ENCODE peak calls at places on chromosome 20, in eight cellular contexts. A is adrenal gland, S is GM23338, T is uterus, D is tibial nerve, F is OCI-LY7, I is heart right ventricle, L is adipocyte. E is an unnamed sample. For H3K36me3, the result is how much of the 10 kb centered on the place peaks cover.

GRCh38 chr20:63574156-63574828 is at the start of gene HELZ2:
- DNase-seq in S (peak), L (peak), D (peak), I (peak), T (peak), F (peak), A (peak), E (no peak)

GRCh38 chr20:33733654-33734576 is 2.1 kb downstream of the ZNF341 start:
- DNase-seq in D (peak), T (no peak), L (peak), S (peak), A (peak), F (peak), I (no peak), E (no peak)

GRCh38 chr20:20820104-20820503 is 107.7 kb upstream of the RALGAPA2 start:
- DNase-seq in F (no peak), D (no peak), T (no peak), S (peak), A (peak), L (no peak), I (no peak), E (no peak)

GRCh38 chr20:62413896-62414481 is 6.9 kb upstream of the CABLES2 start:
- DNase-seq in F (no peak), A (no peak), I (no peak), S (peak), D (no peak), T (no peak), L (no peak), E (no peak)

GRCh38 chr20:37801921-37802320 is 101.0 kb upstream of the VSTM2L start:
- DNase-seq in D (no peak), T (no peak), I (no peak), S (no peak), F (no peak), L (no peak), A (no peak), E (no peak)

GRCh38 chr20:17570347-17571152 is 675 bp downstream of the DSTN start:
- DNase-seq in T (peak), A (peak), F (peak), S (peak), L (peak), I (peak), D (peak), E (no peak)

GRCh38 chr20:24672886-24673677 is 203.7 kb downstream of the SYNDIG1 start:
- DNase-seq in T (no peak), D (no peak), S (no peak), L (peak), A (no peak), F (no peak), I (no peak), E (peak)

GRCh38 chr20:36585410-36586125 is 12.2 kb downstream of the TGIF2 start:
- DNase-seq in F (no peak), I (no peak), A (no peak), T (no peak), L (no peak), D (no peak), S (peak), E (no peak)

GRCh38 chr20:47854687-47855212 is 69.5 kb upstream of the SULF2 start:
- DNase-seq in L (peak), I (no peak), D (no peak), S (peak), F (peak), A (peak), T (no peak), E (no peak)

GRCh38 chr20:46188866-46189265 is 70.8 kb downstream of the CD40 start:
- DNase-seq in L (no peak), S (no peak), T (no peak), I (no peak), F (no peak), D (no peak), A (no peak), E (no peak)

GRCh38 chr20:61674051-61674450 is 391.6 kb downstream of the TAF4 start:
- DNase-seq in F (no peak), D (no peak), T (no peak), I (no peak), A (no peak), S (no peak), L (no peak), E (no peak)

GRCh38 chr20:62890444-62890843 is 28.8 kb upstream of the TCFL5 start:
- DNase-seq in S (no peak), D (no peak), F (no peak), I (no peak), T (no peak), A (no peak), L (no peak), E (no peak)

GRCh38 chr20:49278817-49279676 is 1.2 kb upstream of the ZNFX1 start:
- DNase-seq in S (no peak), A (peak), I (no peak), T (peak), L (peak), F (peak), D (no peak), E (no peak)

GRCh38 chr20:33732166-33732970 is 572 bp downstream of the ZNF341 start:
- DNase-seq in I (peak), L (peak), T (peak), S (peak), D (peak), F (peak), A (peak), E (no peak)

GRCh38 chr20:36950432-36951197 is 893 bp downstream of the SAMHD1 start:
- DNase-seq in T (peak), A (no peak), I (peak), L (peak), S (peak), F (peak), D (no peak), E (no peak)

GRCh38 chr20:13139459-13140150 is 81.5 kb upstream of the ISM1 start:
- DNase-seq in S (no peak), A (no peak), F (no peak), L (no peak), I (no peak), T (no peak), D (no peak), E (no peak)

GRCh38 chr20:20566523-20566922 is 145.9 kb downstream of the RALGAPA2 start:
- DNase-seq in D (no peak), F (no peak), T (no peak), I (no peak), S (no peak), L (no peak), A (no peak), E (no peak)

GRCh38 chr20:42082611-42083010 is 464.4 kb upstream of the CHD6 start:
- DNase-seq in F (no peak), I (peak), S (no peak), D (peak), L (no peak), T (no peak), A (peak), E (no peak)

GRCh38 chr20:19815553-19815991 is 57.5 kb downstream of the RIN2 start:
- DNase-seq in A (peak), T (peak), D (peak), L (peak), I (peak), S (peak), F (peak), E (peak)

GRCh38 chr20:2151805-2152727 is 50.4 kb downstream of the STK35 start:
- DNase-seq in T (no peak), S (no peak), D (no peak), A (no peak), I (no peak), L (peak), F (no peak), E (no peak)

GRCh38 chr20:17854307-17854903 is 114.2 kb downstream of the SNX5 start:
- DNase-seq in L (peak), A (peak), D (peak), F (peak), S (peak), T (no peak), I (peak), E (no peak)

GRCh38 chr20:9492067-9492466 is 22.3 kb upstream of the LAMP5 start:
- DNase-seq in D (no peak), I (no peak), F (no peak), S (no peak), A (no peak), T (no peak), L (peak), E (no peak)

GRCh38 chr20:37501940-37502339 is 19.1 kb upstream of the NNAT start:
- DNase-seq in T (no peak), I (no peak), D (no peak), L (no peak), A (no peak), F (no peak), S (peak), E (no peak)

GRCh38 chr20:61608275-61609085 is 356.4 kb downstream of the CDH4 start:
- DNase-seq in D (no peak), L (peak), A (no peak), F (peak), S (peak), T (no peak), I (no peak), E (no peak)

GRCh38 chr20:21189761-21190523 is 64.1 kb downstream of the KIZ start:
- DNase-seq in I (no peak), A (no peak), F (no peak), D (no peak), S (peak), T (no peak), L (no peak), E (no peak)

GRCh38 chr20:41572010-41572572 is 46.1 kb downstream of the CHD6 start:
- DNase-seq in T (no peak), S (no peak), L (no peak), A (peak), F (no peak), I (no peak), D (no peak), E (no peak)

GRCh38 chr20:4434681-4435080 is 287.0 kb upstream of the PRND start:
- DNase-seq in T (no peak), F (no peak), L (peak), A (no peak), D (no peak), I (no peak), S (no peak), E (no peak)

GRCh38 chr20:21583486-21584168 is 69.8 kb upstream of the NKX2-2 start:
- DNase-seq in I (no peak), A (no peak), F (no peak), T (no peak), D (no peak), L (no peak), S (no peak), E (no peak)

GRCh38 chr20:37192137-37192854 is 12.9 kb upstream of the MROH8 start:
- DNase-seq in T (peak), S (peak), L (peak), I (peak), A (peak), D (peak), F (peak), E (peak)

GRCh38 chr20:31715766-31716165 is 6.9 kb downstream of the BCL2L1 start:
- DNase-seq in T (no peak), A (no peak), S (no peak), F (no peak), L (no peak), I (no peak), D (no peak), E (no peak)

GRCh38 chr20:31712564-31713311 is 9.9 kb downstream of the BCL2L1 start:
- DNase-seq in T (peak), A (peak), D (peak), L (peak), I (peak), S (peak), F (no peak), E (peak)

GRCh38 chr20:31711416-31712111 is 11.1 kb downstream of the BCL2L1 start:
- DNase-seq in T (no peak), L (no peak), I (no peak), A (no peak), F (no peak), D (no peak), S (no peak), E (no peak)

GRCh38 chr20:31712112-31712553 is 10.5 kb downstream of the BCL2L1 start:
- DNase-seq in L (peak), D (peak), I (peak), A (peak), F (no peak), S (peak), T (peak), E (no peak)

DNA sequence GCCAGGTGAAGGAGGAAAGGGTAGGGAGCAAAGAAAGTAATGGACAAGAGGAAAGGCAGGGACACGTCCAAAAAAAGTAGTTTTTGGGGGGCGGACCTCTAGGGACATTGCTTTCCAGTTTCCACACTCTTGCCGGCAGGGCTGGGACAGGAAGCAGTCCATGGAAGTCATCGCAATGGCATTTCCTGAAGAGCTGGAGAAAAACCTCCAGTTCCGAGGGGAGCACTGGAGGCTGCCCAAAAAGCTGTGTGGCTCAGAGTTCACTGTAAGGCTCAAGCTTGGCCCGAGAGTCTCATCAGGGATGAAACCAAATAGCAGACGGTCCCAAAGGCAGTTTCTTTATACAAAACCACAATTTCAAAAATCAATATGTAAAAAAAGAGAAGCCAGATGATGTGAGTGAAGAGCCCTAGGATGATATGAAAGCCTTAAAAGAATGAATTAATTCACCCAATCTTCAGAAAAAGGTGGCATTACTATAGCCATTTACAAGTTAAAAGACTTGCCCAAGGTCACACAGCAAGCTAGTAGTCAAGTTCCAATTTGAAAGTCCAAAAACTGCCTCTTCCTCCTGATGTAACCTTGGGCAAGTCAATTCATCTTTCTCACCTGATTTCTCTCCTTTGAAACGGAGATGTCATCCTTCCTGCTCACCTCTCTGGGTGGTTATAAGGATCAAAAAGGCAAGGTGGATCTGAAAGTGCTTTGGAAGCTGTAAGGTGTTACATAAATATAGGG is 9.2 kb downstream of the BCL2L1 start:
- DNase-seq in L (peak), D (peak), A (peak), T (peak), S (peak), I (peak), F (no peak), E (peak)
- H3K4me3 ChIP-seq in L (peak), D (peak), A (peak), T (no peak), S (peak), I (peak), F (no peak), E (no peak)

GRCh38 chr20:1154734-1155133 is 30.0 kb downstream of the TMEM74B start:
- DNase-seq in A (no peak), L (no peak), D (no peak), T (no peak), I (no peak), S (no peak), F (no peak), E (no peak)

GRCh38 chr20:1150968-1151367 is 32.6 kb downstream of the PSMF1 start:
- DNase-seq in L (no peak), D (no peak), T (no peak), F (no peak), I (no peak), A (no peak), S (no peak), E (no peak)

GRCh38 chr20:1146957-1147356 is 28.6 kb downstream of the PSMF1 start:
- DNase-seq in T (no peak), A (no peak), D (no peak), S (no peak), I (no peak), F (no peak), L (no peak), E (no peak)

GRCh38 chr20:1154224-1154623 is 30.6 kb downstream of the TMEM74B start:
- DNase-seq in S (no peak), T (no peak), D (no peak), A (no peak), I (no peak), L (no peak), F (no peak), E (no peak)

GRCh38 chr20:1150218-1150617 is 31.8 kb downstream of the PSMF1 start:
- DNase-seq in S (no peak), A (no peak), L (no peak), F (no peak), T (no peak), I (no peak), D (no peak), E (no peak)
- H3K36me3 ChIP-seq in S (under half), A (under half), L (under half), F (half or more), T (under half), I (half or more), D (half or more), E (under half)

GRCh38 chr20:53742685-53743081 is 149.0 kb upstream of the ZNF217 start:
- DNase-seq in S (no peak), T (no peak), F (no peak), D (no peak), A (no peak), I (no peak), L (no peak), E (no peak)
- H3K4me3 ChIP-seq in S (no peak), T (no peak), F (no peak), D (no peak), A (no peak), I (no peak), L (no peak), E (no peak)

GRCh38 chr20:58045156-58045555 is 183.3 kb downstream of the ANKRD60 start:
- DNase-seq in D (no peak), T (no peak), A (no peak), S (no peak), F (no peak), I (no peak), L (no peak), E (no peak)

GRCh38 chr20:58044286-58044685 is 184.2 kb downstream of the ANKRD60 start:
- DNase-seq in F (no peak), S (no peak), L (no peak), D (no peak), I (no peak), T (no peak), A (no peak), E (no peak)

GRCh38 chr20:58043866-58044140 is 184.7 kb downstream of the ANKRD60 start:
- DNase-seq in T (no peak), F (no peak), S (no peak), D (no peak), A (no peak), I (no peak), L (no peak), E (no peak)

GRCh38 chr20:58042626-58043025 is 185.8 kb downstream of the ANKRD60 start:
- DNase-seq in S (no peak), L (no peak), T (no peak), I (no peak), D (no peak), F (no peak), A (no peak), E (no peak)

DNA sequence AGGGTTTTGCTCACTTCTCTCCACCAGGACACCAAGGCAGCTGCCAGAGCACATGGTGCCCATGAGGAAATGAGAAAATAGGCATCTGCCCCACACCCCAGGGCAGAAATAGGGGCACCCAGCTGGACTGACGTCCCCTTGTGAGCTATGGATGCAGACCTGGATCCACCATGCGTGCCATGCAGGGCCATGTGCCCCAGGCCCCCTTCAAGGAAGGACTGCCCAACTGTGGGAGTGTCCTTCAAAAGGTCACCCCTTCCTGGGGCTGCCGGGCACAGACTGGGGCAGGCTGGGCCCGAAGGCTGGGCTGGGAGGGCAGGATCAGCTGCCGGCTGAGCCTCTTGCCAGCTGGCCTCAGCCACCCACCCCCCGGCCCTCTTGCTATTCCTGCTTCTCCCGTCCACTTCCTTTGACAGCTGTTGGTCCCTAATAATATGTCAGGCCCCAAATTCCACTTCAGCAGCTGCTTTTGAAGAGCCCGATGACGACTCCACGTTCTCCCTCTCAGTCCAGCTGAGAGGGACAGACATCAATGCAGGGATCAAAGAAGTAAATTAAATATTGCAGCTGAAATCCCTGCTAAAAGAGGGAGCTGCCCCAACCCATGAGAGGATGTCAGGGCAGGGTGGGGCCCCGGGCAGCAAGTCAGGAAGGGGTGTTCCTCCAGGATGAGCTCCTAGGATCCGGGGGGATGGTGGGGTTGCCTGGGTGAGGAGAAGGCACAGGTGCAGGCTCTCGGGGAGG is 185.2 kb downstream of the ANKRD60 start:
- DNase-seq in T (no peak), D (no peak), A (no peak), I (no peak), S (no peak), F (no peak), L (no peak), E (no peak)
- H3K36me3 ChIP-seq in T (under half), D (under half), A (under half), I (under half), S (under half), F (under half), L (under half), E (under half)

GRCh38 chr20:51800132-51800721 is 2.1 kb downstream of the SALL4 start:
- DNase-seq in L (peak), F (peak), T (peak), S (peak), I (peak), A (peak), D (peak), E (no peak)

GRCh38 chr20:51803157-51803854 is 985 bp upstream of the SALL4 start:
- DNase-seq in I (no peak), S (no peak), F (no peak), D (no peak), L (no peak), A (no peak), T (no peak), E (no peak)

GRCh38 chr20:51800769-51801219 is 1.5 kb downstream of the SALL4 start:
- DNase-seq in L (peak), I (peak), A (no peak), F (no peak), D (no peak), S (peak), T (no peak), E (no peak)

GRCh38 chr20:51801220-51801991 is 915 bp downstream of the SALL4 start:
- DNase-seq in D (no peak), A (no peak), L (peak), T (no peak), S (peak), F (no peak), I (no peak), E (no peak)

DNA sequence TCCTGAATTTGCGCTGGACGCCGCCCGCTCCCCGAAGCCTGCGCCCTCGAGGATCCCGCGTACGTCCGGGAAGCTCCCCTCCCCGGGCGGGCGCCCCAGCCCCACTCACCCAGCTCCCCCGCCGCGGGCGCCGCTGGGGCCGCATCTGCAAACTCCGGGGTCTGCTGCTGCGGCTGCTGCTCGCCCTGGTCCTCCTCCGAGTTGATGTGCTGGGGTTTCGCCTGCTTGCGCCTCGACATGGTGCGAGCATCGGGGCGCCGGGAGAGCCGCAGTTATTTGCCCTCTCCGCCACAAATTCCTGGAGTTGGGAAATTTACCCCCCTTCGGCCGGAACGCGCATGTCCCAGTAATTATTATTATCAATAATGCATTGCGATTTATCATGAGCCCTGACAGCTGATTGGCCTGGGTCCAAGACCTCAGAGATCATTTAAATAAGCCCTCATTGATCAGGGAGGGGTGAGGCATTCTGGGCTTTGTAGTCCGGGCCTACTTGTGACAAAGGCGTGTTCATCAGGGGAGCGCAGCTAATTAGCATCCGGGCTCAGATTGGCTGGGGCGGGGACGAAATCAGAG is at the start of gene SALL4:
- DNase-seq in F (no peak), S (peak), I (no peak), D (no peak), A (no peak), L (no peak), T (no peak), E (no peak)
- H3K4me3 ChIP-seq in F (no peak), S (peak), I (peak), D (peak), A (peak), L (peak), T (no peak), E (peak)

GRCh38 chr20:35478804-35479472 is 23.5 kb downstream of the CEP250 start:
- DNase-seq in D (no peak), T (no peak), A (no peak), F (peak), I (no peak), L (no peak), S (peak), E (no peak)
- H3K36me3 ChIP-seq in D (half or more), T (under half), A (under half), F (half or more), I (half or more), L (half or more), S (under half), E (under half)

GRCh38 chr20:58705525-58705924 is 12.9 kb downstream of the NPEPL1 start:
- DNase-seq in S (no peak), F (no peak), L (no peak), D (no peak), I (no peak), T (no peak), A (no peak), E (no peak)
- H3K4me3 ChIP-seq in S (no peak), F (no peak), L (no peak), D (no peak), I (no peak), T (no peak), A (no peak), E (no peak)